ENCODE peak calls at places on chromosomes 3 and 15, in seven cellular contexts. One of them, this sample, is unnamed.

GRCh38 chr3:98594630-98594961 is 1.2 kb upstream of the CPOX start:
- DNase-seq in NCI-H1048: no peak
- DNase-seq in AG20443: no peak
- DNase-seq in NCI-H1092 treated with DMSO at 0.1 percent for 48 hours: no peak
- DNase-seq in AG10803: no peak
- DNase-seq in brain microvascular endothelial cell: no peak
- DNase-seq in neural progenitor cell: no peak
- DNase-seq in this sample: no peak

GRCh38 chr15:63048986-63049665 is 6.6 kb downstream of the TPM1 start:
- DNase-seq in NCI-H1048: peak; percentile 46
- DNase-seq in AG20443: no peak
- DNase-seq in NCI-H1092 treated with DMSO at 0.1 percent for 48 hours: peak; percentile 49
- DNase-seq in AG10803: peak; percentile 62
- DNase-seq in brain microvascular endothelial cell: no peak
- DNase-seq in neural progenitor cell: peak; percentile 65
- DNase-seq in this sample: peak; percentile 24

GRCh38 chr3:185549111-185549510 is 3.3 kb downstream of the LIPH start:
- DNase-seq in NCI-H1048: peak; percentile 1
- DNase-seq in AG20443: peak; percentile 94
- DNase-seq in NCI-H1092 treated with DMSO at 0.1 percent for 48 hours: no peak
- DNase-seq in AG10803: peak; percentile 99
- DNase-seq in brain microvascular endothelial cell: peak; percentile 96
- DNase-seq in neural progenitor cell: no peak
- DNase-seq in this sample: no peak

GRCh38 chr15:52787123-52787503 is 3.0 kb downstream of the ONECUT1 start:
- DNase-seq in NCI-H1048: no peak
- DNase-seq in AG20443: no peak
- DNase-seq in NCI-H1092 treated with DMSO at 0.1 percent for 48 hours: no peak
- DNase-seq in AG10803: no peak
- DNase-seq in brain microvascular endothelial cell: no peak
- DNase-seq in neural progenitor cell: peak; percentile 46
- DNase-seq in this sample: no peak

GRCh38 chr3:171390531-171390930 is 69.7 kb downstream of the TNIK start:
- DNase-seq in NCI-H1048: no peak
- DNase-seq in AG20443: no peak
- DNase-seq in NCI-H1092 treated with DMSO at 0.1 percent for 48 hours: no peak
- DNase-seq in AG10803: no peak
- DNase-seq in brain microvascular endothelial cell: no peak
- DNase-seq in neural progenitor cell: no peak
- DNase-seq in this sample: no peak

GRCh38 chr3:133840055-133840737 is 34.6 kb downstream of the SRPRB start:
- DNase-seq in NCI-H1048: no peak
- DNase-seq in AG20443: no peak
- DNase-seq in NCI-H1092 treated with DMSO at 0.1 percent for 48 hours: no peak
- DNase-seq in AG10803: no peak
- DNase-seq in brain microvascular endothelial cell: no peak
- DNase-seq in neural progenitor cell: no peak
- DNase-seq in this sample: no peak

GRCh38 chr15:92907880-92908279 is 7.8 kb downstream of the CHD2 start:
- DNase-seq in NCI-H1048: no peak
- DNase-seq in AG20443: peak; percentile 67
- DNase-seq in NCI-H1092 treated with DMSO at 0.1 percent for 48 hours: no peak
- DNase-seq in AG10803: peak; percentile 88
- DNase-seq in brain microvascular endothelial cell: peak; percentile 88
- DNase-seq in neural progenitor cell: no peak
- DNase-seq in this sample: no peak

GRCh38 chr15:75346796-75347221 is at the start of gene NEIL1:
- DNase-seq in NCI-H1048: no peak
- DNase-seq in AG20443: no peak
- DNase-seq in NCI-H1092 treated with DMSO at 0.1 percent for 48 hours: no peak
- DNase-seq in AG10803: no peak
- DNase-seq in brain microvascular endothelial cell: no peak
- DNase-seq in neural progenitor cell: peak; percentile 18
- DNase-seq in this sample: no peak

GRCh38 chr3:194584866-194585265 is 48.4 kb downstream of the TMEM44 start:
- DNase-seq in NCI-H1048: no peak
- DNase-seq in AG20443: no peak
- DNase-seq in NCI-H1092 treated with DMSO at 0.1 percent for 48 hours: no peak
- DNase-seq in AG10803: peak; percentile 20
- DNase-seq in brain microvascular endothelial cell: no peak
- DNase-seq in neural progenitor cell: no peak
- DNase-seq in this sample: no peak

GRCh38 chr3:65871305-65872141 is 167.2 kb downstream of the MAGI1 start:
- DNase-seq in NCI-H1048: no peak
- DNase-seq in AG20443: no peak
- DNase-seq in NCI-H1092 treated with DMSO at 0.1 percent for 48 hours: peak; percentile 69
- DNase-seq in AG10803: no peak
- DNase-seq in brain microvascular endothelial cell: no peak
- DNase-seq in neural progenitor cell: peak; percentile 20
- DNase-seq in this sample: no peak